ENCODE peak calls at places on chromosome 9, in seven cellular contexts. F is GM10248, I is mesothelial cell of epicardium, Y is fibroblast of mammary gland, L is progenitor cell of endocrine pancreas, O is heart left ventricle, V is astrocyte of the spinal cord. J is an unnamed sample.

GRCh38 chr9:130715270-130716077 is 21.9 kb downstream of the EXOSC2 start:
- DNase-seq in I (no peak), L (no peak), O (no peak), V (peak), Y (peak), F (no peak), J (no peak)

GRCh38 chr9:20509464-20509863 is 112.8 kb downstream of the MLLT3 start:
- DNase-seq in Y (no peak), O (no peak), I (no peak), F (no peak), V (no peak), L (no peak), J (no peak)

GRCh38 chr9:109708507-109708945 is 71.5 kb upstream of the PALM2AKAP2 start:
- DNase-seq in F (no peak), O (peak), Y (no peak), I (no peak), L (no peak), V (no peak), J (no peak)

GRCh38 chr9:82490019-82490499 is 501.5 kb downstream of the SPATA31D1 start:
- DNase-seq in I (no peak), V (peak), L (no peak), O (no peak), Y (peak), F (no peak), J (no peak)

GRCh38 chr9:120646943-120647342 is 67.0 kb upstream of the CDK5RAP2 start:
- DNase-seq in V (no peak), I (no peak), Y (no peak), F (no peak), L (no peak), O (no peak), J (no peak)

GRCh38 chr9:37943329-37944265 is 39.7 kb upstream of the SLC25A51 start:
- DNase-seq in Y (peak), I (no peak), V (peak), L (no peak), F (no peak), O (peak), J (no peak)

GRCh38 chr9:89312154-89312616 is 1.2 kb downstream of the CKS2 start:
- DNase-seq in Y (no peak), F (no peak), L (no peak), O (no peak), I (no peak), V (peak), J (no peak)

GRCh38 chr9:116951588-116952433 is 264.7 kb downstream of the TRIM32 start:
- DNase-seq in L (no peak), V (peak), I (no peak), F (peak), Y (peak), O (no peak), J (no peak)

GRCh38 chr9:134489621-134490380 is 151.8 kb upstream of the COL5A1 start:
- DNase-seq in V (no peak), I (no peak), Y (no peak), F (no peak), L (no peak), O (no peak), J (peak)

GRCh38 chr9:4297795-4298254 is 2.0 kb downstream of the GLIS3 start:
- DNase-seq in I (peak), Y (peak), O (peak), V (peak), L (peak), F (peak), J (no peak)

GRCh38 chr9:106954974-106955850 is 92.2 kb downstream of the ZNF462 start:
- DNase-seq in L (no peak), V (no peak), I (no peak), F (no peak), O (no peak), Y (no peak), J (no peak)

GRCh38 chr9:94729199-94729598 is 2.7 kb downstream of the AOPEP start:
- DNase-seq in V (no peak), L (no peak), Y (no peak), I (no peak), F (no peak), O (no peak), J (no peak)

GRCh38 chr9:94721754-94722153 is 4.7 kb upstream of the AOPEP start:
- DNase-seq in F (no peak), V (no peak), O (no peak), L (no peak), Y (no peak), I (no peak), J (no peak)

GRCh38 chr9:94725293-94725692 is 1.2 kb upstream of the AOPEP start:
- DNase-seq in Y (no peak), V (no peak), I (no peak), L (no peak), O (no peak), F (no peak), J (no peak)

GRCh38 chr9:94728719-94729118 is 2.2 kb downstream of the AOPEP start:
- DNase-seq in V (no peak), I (no peak), Y (no peak), O (no peak), L (no peak), F (no peak), J (no peak)

GRCh38 chr9:94726495-94727191 is at the start of gene AOPEP:
- DNase-seq in F (peak), O (peak), L (peak), Y (peak), I (peak), V (peak), J (peak)
- TF ChIP-seq CTCF in F (no peak), O (no peak), L (no peak), Y (no peak), I (no peak), V (no peak), J (no peak)

DNA sequence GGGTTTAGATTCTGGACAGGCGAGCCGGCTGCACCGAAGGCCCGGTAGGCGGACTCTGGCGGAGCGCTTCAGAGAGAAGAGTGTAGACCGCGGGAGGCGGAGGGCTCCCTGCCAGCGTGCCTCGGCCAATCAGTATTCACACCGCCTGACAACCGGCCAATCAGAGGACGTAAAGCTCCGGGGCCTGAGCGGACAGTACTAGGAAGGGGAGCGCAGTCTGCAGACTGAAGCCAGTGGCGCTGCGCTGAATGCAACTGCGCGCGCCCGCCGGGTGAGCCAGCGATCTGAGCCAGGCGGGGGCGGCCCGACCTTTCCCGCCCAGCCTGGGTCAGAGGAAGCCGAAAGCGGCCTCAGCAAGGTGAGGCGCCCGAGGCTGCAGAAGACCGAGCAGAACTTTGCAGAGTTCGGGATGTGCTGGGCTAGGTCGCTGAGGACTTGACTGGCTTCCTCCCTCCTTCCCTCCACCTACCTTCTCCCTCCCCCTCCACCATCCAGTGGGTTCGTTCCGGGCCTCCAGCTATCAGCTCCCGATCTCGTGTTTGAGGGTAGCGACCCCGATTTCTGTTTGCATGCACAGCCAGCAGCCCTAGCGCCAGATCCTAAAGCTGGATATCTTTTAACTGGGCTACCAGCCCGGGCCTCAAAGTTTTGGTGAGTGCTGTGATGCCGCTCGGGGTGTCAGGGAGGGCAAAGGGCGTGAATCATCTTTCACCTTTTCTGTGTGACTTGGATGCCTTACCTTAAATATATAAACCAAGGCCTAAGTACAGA is at the start of gene DMRT2:
- DNase-seq in I (peak), L (peak), O (peak), F (peak), Y (peak), V (peak), J (no peak)
- TF ChIP-seq CTCF in I (no peak), L (peak), O (no peak), F (no peak), Y (no peak), V (no peak), J (no peak)

DNA sequence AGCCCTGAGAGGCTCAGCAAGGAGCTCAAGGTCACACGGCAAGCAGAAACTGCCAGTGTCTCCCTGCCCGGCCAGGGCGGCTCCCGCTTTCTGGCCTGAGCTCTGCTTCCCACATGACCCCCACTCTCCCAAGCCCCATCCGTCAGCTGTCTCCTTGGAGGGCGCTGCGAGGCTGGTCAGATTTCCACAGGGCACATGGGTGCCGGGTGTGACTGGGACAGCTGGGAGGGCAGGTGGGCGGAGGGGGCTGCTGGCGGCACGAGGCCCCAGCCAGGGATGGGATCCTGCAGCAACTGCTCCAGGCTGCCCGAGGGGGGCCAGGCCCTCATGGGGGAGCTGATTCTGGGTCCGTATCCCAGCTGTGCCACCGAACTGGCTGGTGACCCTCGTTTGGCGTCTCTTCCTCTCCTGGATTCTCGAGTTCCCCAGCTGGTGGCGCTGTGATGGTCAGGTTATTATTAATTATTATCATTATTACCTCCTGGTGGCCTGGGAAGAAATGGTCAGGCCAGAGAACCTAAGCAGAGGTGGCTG is 12.9 kb upstream of the WDR38 start:
- DNase-seq in L (no peak), V (no peak), O (peak), F (no peak), Y (no peak), I (no peak), J (no peak)
- TF ChIP-seq CTCF in L (peak), V (peak), O (no peak), F (peak), Y (peak), I (no peak), J (no peak)

DNA sequence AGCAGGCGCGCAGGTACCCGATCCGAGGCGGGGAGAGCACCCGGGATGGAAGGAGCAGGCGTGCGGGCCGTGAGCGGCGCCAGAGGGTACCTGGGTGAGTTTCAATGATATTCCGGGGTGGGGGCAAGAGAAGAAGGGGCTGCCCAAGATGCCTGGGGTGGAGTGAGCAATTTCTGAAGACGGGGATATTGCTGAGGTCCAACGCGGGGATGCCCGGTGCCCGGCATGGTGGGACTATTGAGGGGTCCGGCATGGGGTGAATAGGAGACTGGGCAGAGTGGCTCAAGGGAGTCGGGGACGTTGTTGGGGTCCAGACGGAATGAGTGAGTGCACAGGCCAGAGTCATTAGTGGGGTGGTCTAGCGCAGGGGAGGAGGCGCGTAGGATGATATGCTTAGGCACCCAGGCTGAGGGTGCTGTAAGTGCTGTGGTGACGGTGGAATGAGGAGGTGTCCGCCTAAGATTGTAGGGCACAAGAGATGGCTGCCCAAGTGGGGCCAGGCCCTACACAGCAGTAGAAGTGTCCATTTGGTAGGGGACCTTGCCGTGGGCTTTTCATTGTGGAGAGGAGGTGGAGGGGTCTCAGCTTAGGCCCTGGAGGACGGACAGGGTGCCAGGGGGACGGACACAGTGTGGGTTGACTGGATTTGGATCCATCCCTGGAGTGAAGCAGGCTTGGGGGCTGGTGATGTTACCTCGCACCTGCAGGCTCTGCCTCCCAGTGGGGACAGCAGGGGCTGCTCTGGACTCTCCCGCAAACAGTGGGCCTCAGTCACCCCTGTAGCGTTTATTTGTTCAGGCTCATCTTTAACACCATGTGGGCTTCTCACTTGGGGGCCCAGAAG is 719 bp downstream of the MIGA2 start:
- DNase-seq in O (no peak), L (no peak), Y (no peak), F (no peak), I (no peak), V (no peak), J (no peak)
- TF ChIP-seq CTCF in O (no peak), L (no peak), Y (no peak), F (no peak), I (no peak), V (no peak), J (no peak)

GRCh38 chr9:129317179-129318011 is 139.3 kb upstream of the IER5L start:
- DNase-seq in O (no peak), I (no peak), L (no peak), Y (peak), V (no peak), F (peak), J (peak)

GRCh38 chr9:129316281-129317030 is 138.4 kb upstream of the IER5L start:
- DNase-seq in F (no peak), I (no peak), Y (no peak), V (no peak), L (peak), O (no peak), J (peak)

GRCh38 chr9:129319938-129320481 is 141.9 kb upstream of the IER5L start:
- DNase-seq in I (no peak), F (no peak), V (no peak), L (no peak), O (no peak), Y (no peak), J (no peak)

GRCh38 chr9:129319076-129319937 is 141.2 kb upstream of the IER5L start:
- DNase-seq in Y (no peak), I (no peak), O (no peak), F (no peak), L (no peak), V (no peak), J (peak)

GRCh38 chr9:129318121-129319075 is 140.3 kb upstream of the IER5L start:
- DNase-seq in I (no peak), O (peak), V (no peak), L (no peak), Y (no peak), F (no peak), J (peak)
- TF ChIP-seq CTCF in I (no peak), O (no peak), V (no peak), L (no peak), Y (no peak), F (no peak), J (no peak)

GRCh38 chr9:211036-211435 is 3.6 kb upstream of the DOCK8 start:
- DNase-seq in Y (no peak), F (no peak), L (no peak), V (no peak), I (no peak), O (no peak), J (no peak)

GRCh38 chr9:215631-216155 is 1.0 kb downstream of the DOCK8 start:
- DNase-seq in I (no peak), F (no peak), Y (no peak), O (no peak), V (no peak), L (no peak), J (no peak)

GRCh38 chr9:212265-212664 is 2.4 kb upstream of the DOCK8 start:
- DNase-seq in I (no peak), F (no peak), O (no peak), L (no peak), V (no peak), Y (no peak), J (no peak)

GRCh38 chr9:211557-211956 is 3.1 kb upstream of the DOCK8 start:
- DNase-seq in F (no peak), L (no peak), O (no peak), V (no peak), Y (peak), I (no peak), J (no peak)

GRCh38 chr9:214488-215448 is at the start of gene DOCK8:
- DNase-seq in V (peak), O (peak), Y (peak), F (peak), I (peak), L (peak), J (peak)
- TF ChIP-seq CTCF in V (no peak), O (no peak), Y (no peak), F (peak), I (no peak), L (peak), J (peak)

DNA sequence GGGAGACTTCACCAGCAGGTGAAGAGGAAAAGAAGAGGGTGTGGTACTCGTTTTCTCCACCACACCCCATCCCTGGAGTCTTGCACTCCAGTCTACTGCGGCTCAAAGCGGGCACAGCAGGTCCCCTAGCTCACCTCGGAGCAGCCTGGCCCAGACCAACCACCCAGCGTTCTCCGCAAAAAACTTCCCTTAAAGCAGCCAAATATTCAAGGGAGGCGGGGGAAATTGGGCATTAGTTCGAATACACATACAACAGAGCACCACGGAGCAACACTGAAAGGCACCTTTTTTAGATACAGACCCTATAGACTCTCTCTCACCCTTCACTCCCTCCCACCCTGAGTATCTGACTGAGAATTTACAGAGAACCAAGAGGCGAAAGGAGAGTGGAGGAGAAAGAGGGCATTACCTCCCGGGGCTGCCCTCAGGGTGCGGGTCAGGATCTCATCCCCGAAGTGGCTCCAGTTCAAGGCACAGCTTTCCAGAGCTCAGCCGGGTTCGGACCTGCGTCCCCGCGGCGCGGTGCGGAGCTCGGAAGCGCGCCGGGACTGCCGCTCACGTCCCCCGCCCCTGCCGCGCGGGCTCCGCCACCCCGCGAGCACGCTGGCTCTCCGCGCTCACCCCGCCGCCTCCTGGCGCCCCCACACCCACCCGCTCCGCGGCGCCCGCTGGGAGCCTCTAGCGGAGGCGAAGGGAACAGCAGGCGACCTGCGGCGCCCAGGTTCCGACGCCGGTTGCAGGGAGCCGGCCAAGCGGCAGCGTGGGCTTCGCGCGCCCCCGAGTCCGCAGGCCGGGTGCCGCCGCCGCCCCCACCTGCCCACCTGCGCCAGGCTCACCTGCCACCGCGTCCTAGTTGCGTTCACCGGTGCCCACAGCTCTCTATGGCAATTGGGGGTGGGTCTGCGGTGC is 1638.7 kb upstream of the C9orf72 start:
- DNase-seq in L (peak), F (peak), O (peak), Y (no peak), I (peak), V (peak), J (peak)
- TF ChIP-seq CTCF in L (peak), F (peak), O (peak), Y (peak), I (peak), V (peak), J (peak)